ENCODE peak calls at places on chromosomes 3 and 15, in nine cellular contexts. E is activated gamma-delta T cell treated with Interleukin-2 at 50 U/mL for 16 hours; O is Ammon's horn; R is stimulated activated CD8-positive, alpha-beta memory T cell treated with anti-CD3 and anti-CD28 coated beads, Interleukin-2, amount 100 ng/mL, for 1 hour; T is stimulated activated CD4-positive, alpha-beta T cell treated with anti-CD3 and anti-CD28 coated beads, Interleukin-2, amount 100 ng/mL, for 48 hours; H is endothelial cell; L is renal cortical epithelial cell; J is SHP77; Z is A172. V is an unnamed sample.

GRCh38 chr3:133574260-133574881 is 885 bp downstream of the CDV3 start:
- DNase-seq in E (peak), J (no peak), H (peak), L (peak), Z (peak), T (peak), R (peak), O (peak), V (peak)

GRCh38 chr15:101477851-101478353 is 11.6 kb downstream of the PCSK6 start:
- DNase-seq in L (no peak), R (no peak), T (no peak), J (no peak), O (no peak), Z (no peak), H (no peak), E (no peak), V (no peak)

GRCh38 chr3:14884665-14885064 is 62.7 kb upstream of the NR2C2 start:
- DNase-seq in E (peak), Z (no peak), J (no peak), R (no peak), H (no peak), L (no peak), O (no peak), T (no peak), V (no peak)

GRCh38 chr15:96230557-96231181 is 99.8 kb upstream of the NR2F2 start:
- DNase-seq in R (no peak), T (no peak), H (no peak), L (peak), Z (peak), E (no peak), J (no peak), O (no peak), V (no peak)

GRCh38 chr15:73965094-73965729 is 26.9 kb downstream of the STOML1 start:
- DNase-seq in R (no peak), T (peak), L (no peak), J (no peak), E (no peak), H (peak), Z (no peak), O (no peak), V (peak)

GRCh38 chr3:149547954-149548728 is 73.6 kb downstream of the TM4SF4 start:
- DNase-seq in T (no peak), O (no peak), L (peak), E (no peak), Z (peak), J (peak), H (no peak), R (no peak), V (no peak)

GRCh38 chr15:88022711-88023110 is 233.8 kb downstream of the NTRK3 start:
- DNase-seq in H (no peak), E (no peak), L (no peak), Z (no peak), O (no peak), T (no peak), J (no peak), R (no peak), V (peak)

GRCh38 chr3:64242435-64242834 is 17.2 kb upstream of the PRICKLE2 start:
- DNase-seq in J (peak), O (no peak), Z (no peak), R (no peak), H (no peak), T (no peak), E (no peak), L (peak), V (no peak)

GRCh38 chr3:45280971-45281370 is 54.9 kb upstream of the TMEM158 start:
- DNase-seq in O (no peak), E (no peak), H (no peak), J (no peak), L (no peak), Z (no peak), R (no peak), T (no peak), V (no peak)

GRCh38 chr15:74958320-74958907 is 1.8 kb upstream of the RPP25 start:
- DNase-seq in Z (no peak), T (no peak), H (peak), R (no peak), E (no peak), O (no peak), J (no peak), L (peak), V (peak)

GRCh38 chr3:178699810-178700209 is 163.6 kb downstream of the KCNMB2 start:
- DNase-seq in H (no peak), R (no peak), E (no peak), O (no peak), J (no peak), L (peak), T (no peak), Z (no peak), V (peak)

GRCh38 chr3:117722856-117723255 is 1013.3 kb downstream of the TUSC7 start:
- DNase-seq in T (no peak), E (no peak), L (no peak), Z (no peak), R (no peak), O (peak), J (no peak), H (no peak), V (no peak)

GRCh38 chr15:48868018-48868417 is 9.9 kb upstream of the EID1 start:
- DNase-seq in L (no peak), R (no peak), E (no peak), O (no peak), H (no peak), Z (no peak), J (no peak), T (no peak), V (no peak)

GRCh38 chr3:124653788-124654469 is 76.3 kb upstream of the UMPS start:
- DNase-seq in J (no peak), O (no peak), E (no peak), R (no peak), H (no peak), T (no peak), L (no peak), Z (no peak), V (peak)

GRCh38 chr3:142999881-143000280 is 1.5 kb upstream of the U2SURP start:
- DNase-seq in E (no peak), T (no peak), J (no peak), H (no peak), L (peak), Z (no peak), R (no peak), O (no peak), V (no peak)

GRCh38 chr3:165336786-165337185 is 140.6 kb upstream of the SLITRK3 start:
- DNase-seq in J (no peak), Z (peak), H (no peak), R (no peak), L (peak), T (no peak), O (no peak), E (no peak), V (no peak)

GRCh38 chr3:171347017-171347979 is 112.9 kb downstream of the TNIK start:
- DNase-seq in T (no peak), J (no peak), E (no peak), R (no peak), H (no peak), L (peak), O (peak), Z (peak), V (no peak)

GRCh38 chr3:5122030-5122740 is at the start of gene ARL8B:
- DNase-seq in R (peak), O (peak), Z (peak), T (peak), J (peak), L (peak), H (peak), E (peak), V (peak)

GRCh38 chr3:55069950-55070349 is 142.1 kb upstream of the LRTM1 start:
- DNase-seq in O (no peak), Z (no peak), L (no peak), J (no peak), T (no peak), R (no peak), E (no peak), H (no peak), V (no peak)

GRCh38 chr3:118527527-118528044 is 507.1 kb downstream of the IGSF11 start:
- DNase-seq in Z (no peak), R (no peak), E (no peak), H (no peak), T (no peak), J (no peak), L (no peak), O (no peak), V (no peak)

GRCh38 chr3:33911525-33912322 is 113.3 kb downstream of the PDCD6IP start:
- DNase-seq in R (no peak), T (no peak), O (no peak), Z (peak), J (no peak), H (no peak), E (no peak), L (peak), V (peak)

GRCh38 chr3:170751083-170751893 is 118.7 kb downstream of the RPL22L1 start:
- DNase-seq in J (no peak), Z (peak), O (no peak), R (no peak), L (peak), T (no peak), H (no peak), E (no peak), V (peak)

GRCh38 chr3:60650171-60650570 is 601.1 kb downstream of the FHIT start:
- DNase-seq in R (no peak), J (no peak), T (no peak), L (no peak), Z (no peak), E (no peak), O (no peak), H (no peak), V (no peak)

GRCh38 chr3:132180337-132180791 is 136.8 kb upstream of the ACP3 start:
- DNase-seq in H (peak), E (no peak), L (peak), T (no peak), Z (peak), J (peak), R (no peak), O (peak), V (peak)

GRCh38 chr15:68285243-68285980 is 7.9 kb downstream of the FEM1B start:
- DNase-seq in L (peak), R (no peak), E (no peak), O (no peak), H (no peak), J (no peak), T (no peak), Z (no peak), V (no peak)

GRCh38 chr3:47022540-47023161 is 43.2 kb downstream of the NBEAL2 start:
- DNase-seq in H (no peak), E (no peak), J (peak), Z (no peak), L (peak), O (no peak), T (no peak), R (no peak), V (peak)